ENCODE peak calls at places on chromosome 3, in six cellular contexts. A is IMR-90; R is activated CD4-positive, alpha-beta T cell treated with anti-CD3 and anti-CD28 coated beads, Interleukin-2, amount 10 ng/mL, durations not matched to agents 24 days and 14 days; D is left ventricle myocardium inferior; B is KG1; J is amniotic stem cell. M is an unnamed sample.

GRCh38 chr3:180403156-180403555 is 198.8 kb upstream of the TTC14 start:
- DNase-seq in R (no peak), D (no peak), J (no peak), B (no peak), A (no peak), M (peak)

GRCh38 chr3:38960953-38961622 is 90.7 kb downstream of the SCN11A start:
- DNase-seq in D (no peak), J (peak), A (peak), R (peak), B (no peak), M (peak)

GRCh38 chr3:144114767-144115166 is 143.1 kb downstream of the DIPK2A start:
- DNase-seq in J (no peak), R (peak), A (peak), D (no peak), B (no peak), M (no peak)

GRCh38 chr3:159620873-159621272 is 367.8 kb upstream of the IL12A start:
- DNase-seq in R (no peak), A (peak), J (peak), D (no peak), B (no peak), M (peak)

GRCh38 chr3:24088782-24089181 is 143.7 kb downstream of the NR1D2 start:
- DNase-seq in A (peak), R (no peak), D (no peak), B (no peak), J (no peak), M (peak)

GRCh38 chr3:33111581-33111980 is 2.2 kb upstream of the CRTAP start:
- DNase-seq in R (no peak), J (no peak), D (no peak), B (no peak), A (no peak), M (no peak)

GRCh38 chr3:9888540-9888939 is 1.9 kb upstream of the JAGN1 start:
- DNase-seq in R (no peak), B (no peak), A (no peak), D (no peak), J (no peak), M (no peak)

GRCh38 chr3:14179795-14180194 is 1.2 kb downstream of the LSM3 start:
- DNase-seq in D (no peak), B (no peak), R (no peak), A (no peak), J (no peak), M (no peak)

GRCh38 chr3:69729350-69729919 is 9.8 kb upstream of the MITF start:
- DNase-seq in D (no peak), R (no peak), B (no peak), J (no peak), A (no peak), M (no peak)

M was measured in HFFc6.